ENCODE peak calls at places on chromosomes 2 and 18, in seven cellular contexts. J, D, K, X, Z, H and T are unnamed samples.

GRCh38 chr2:12032975-12033374 is 286.5 kb downstream of the LPIN1 start:
- DNase-seq in K (no peak), Z (no peak), D (peak), J (no peak), H (peak), X (no peak), T (no peak)

GRCh38 chr2:7430869-7431641 is 513.8 kb downstream of the RNF144A start:
- DNase-seq in J (no peak), X (no peak), K (peak), Z (peak), D (peak), H (no peak), T (peak)

GRCh38 chr2:190980630-190981214 is 33.2 kb downstream of the STAT1 start:
- DNase-seq in H (no peak), X (no peak), Z (no peak), D (no peak), K (no peak), J (no peak), T (no peak)

GRCh38 chr18:76838182-76838581 is 15.8 kb downstream of the ZNF236 start:
- DNase-seq in Z (no peak), D (no peak), H (no peak), J (no peak), X (no peak), K (no peak), T (no peak)

GRCh38 chr2:191501390-191502168 is 176.4 kb upstream of the NABP1 start:
- DNase-seq in D (peak), J (no peak), Z (no peak), X (peak), K (no peak), H (peak), T (no peak)

GRCh38 chr2:75199428-75200011 is at the start of gene TACR1:
- DNase-seq in J (peak), K (peak), X (peak), D (peak), Z (peak), H (peak), T (peak)

GRCh38 chr2:14459927-14460326 is 172.6 kb upstream of the LRATD1 start:
- DNase-seq in X (no peak), K (no peak), H (no peak), D (no peak), J (no peak), Z (no peak), T (no peak)

GRCh38 chr2:168402531-168402930 is 53.5 kb upstream of the CERS6 start:
- DNase-seq in K (no peak), D (no peak), J (no peak), X (no peak), H (no peak), Z (no peak), T (no peak)

GRCh38 chr2:205769879-205770278 is 87.6 kb downstream of the NRP2 start:
- DNase-seq in H (no peak), J (no peak), K (no peak), X (no peak), D (peak), Z (no peak), T (no peak)

GRCh38 chr2:63562751-63563150 is 25.5 kb downstream of the WDPCP start:
- DNase-seq in Z (no peak), X (no peak), D (no peak), K (no peak), J (no peak), H (no peak), T (no peak)